ENCODE peak calls at places on chromosomes 4 and X, in five cellular contexts. One of them, this sample, is unnamed.
A peak's percentile ranks its signal among the peaks of the same experiment; 100 is the strongest.

GRCh38 chrX:112826020-112826419 is 14.6 kb downstream of the AMOT start:
- DNase-seq in hepatocyte: no peak
- DNase-seq in PC-3: no peak
- DNase-seq in OCI-LY7: no peak
- DNase-seq in MM.1S: no peak
- DNase-seq in this sample: no peak

GRCh38 chr4:13635281-13635799 is 7.8 kb upstream of the BOD1L1 start:
- DNase-seq in hepatocyte: no peak
- DNase-seq in PC-3: no peak
- DNase-seq in OCI-LY7: no peak
- DNase-seq in MM.1S: no peak
- DNase-seq in this sample: no peak

GRCh38 chr4:176013466-176014247 is 52.0 kb upstream of the WDR17 start:
- DNase-seq in hepatocyte: no peak
- DNase-seq in PC-3: no peak
- DNase-seq in OCI-LY7: peak; percentile 79
- DNase-seq in MM.1S: peak; percentile 21
- DNase-seq in this sample: no peak

GRCh38 chrX:9899640-9900075 is 67.5 kb upstream of the CLDN34 start:
- DNase-seq in hepatocyte: no peak
- DNase-seq in PC-3: no peak
- DNase-seq in OCI-LY7: no peak
- DNase-seq in MM.1S: no peak
- DNase-seq in this sample: no peak

GRCh38 chr4:1413687-1414479 is 7.6 kb upstream of the NKX1-1 start:
- DNase-seq in hepatocyte: no peak
- DNase-seq in PC-3: no peak
- DNase-seq in OCI-LY7: no peak
- DNase-seq in MM.1S: no peak
- DNase-seq in this sample: peak; percentile 57

GRCh38 chrX:9912341-9912740 is 54.8 kb upstream of the CLDN34 start:
- DNase-seq in hepatocyte: no peak
- DNase-seq in PC-3: no peak
- DNase-seq in OCI-LY7: no peak
- DNase-seq in MM.1S: no peak
- DNase-seq in this sample: peak; percentile 51

GRCh38 chr4:2487632-2488031 is 18.7 kb downstream of the RNF4 start:
- DNase-seq in hepatocyte: no peak
- DNase-seq in PC-3: no peak
- DNase-seq in OCI-LY7: no peak
- DNase-seq in MM.1S: peak; percentile 72
- DNase-seq in this sample: no peak

GRCh38 chrX:40245411-40246140 is 147.8 kb upstream of the BCOR start:
- DNase-seq in hepatocyte: peak; percentile 28
- DNase-seq in PC-3: no peak
- DNase-seq in OCI-LY7: no peak
- DNase-seq in MM.1S: no peak
- DNase-seq in this sample: no peak

GRCh38 chr4:61200991-61201526 is 933 bp downstream of the ADGRL3 start:
- DNase-seq in hepatocyte: peak; percentile 53
- DNase-seq in PC-3: peak; percentile 14
- DNase-seq in OCI-LY7: no peak
- DNase-seq in MM.1S: no peak
- DNase-seq in this sample: peak; percentile 74

GRCh38 chr4:125322363-125322730 is 7.6 kb downstream of the FAT4 start:
- DNase-seq in hepatocyte: no peak
- DNase-seq in PC-3: peak; percentile 19
- DNase-seq in OCI-LY7: no peak
- DNase-seq in MM.1S: no peak
- DNase-seq in this sample: no peak

GRCh38 chr4:70746179-70746839 is 24.5 kb downstream of the RUFY3 start:
- DNase-seq in hepatocyte: peak; percentile 12
- DNase-seq in PC-3: no peak
- DNase-seq in OCI-LY7: no peak
- DNase-seq in MM.1S: no peak
- DNase-seq in this sample: no peak

GRCh38 chr4:10380695-10381094 is 76.5 kb downstream of the ZNF518B start:
- DNase-seq in hepatocyte: no peak
- DNase-seq in PC-3: no peak
- DNase-seq in OCI-LY7: no peak
- DNase-seq in MM.1S: no peak
- DNase-seq in this sample: no peak

GRCh38 chrX:116111497-116111896 is 59.0 kb upstream of the AGTR2 start:
- DNase-seq in hepatocyte: no peak
- DNase-seq in PC-3: no peak
- DNase-seq in OCI-LY7: no peak
- DNase-seq in MM.1S: no peak
- DNase-seq in this sample: no peak

GRCh38 chr4:12926189-12927066 is 557.7 kb downstream of the RAB28 start:
- DNase-seq in hepatocyte: no peak
- DNase-seq in PC-3: no peak
- DNase-seq in OCI-LY7: no peak
- DNase-seq in MM.1S: peak; percentile 39
- DNase-seq in this sample: no peak

GRCh38 chrX:12951590-12951965 is 23.3 kb upstream of the TMSB4X start:
- DNase-seq in hepatocyte: no peak
- DNase-seq in PC-3: no peak
- DNase-seq in OCI-LY7: peak; percentile 52
- DNase-seq in MM.1S: no peak
- DNase-seq in this sample: no peak

GRCh38 chrX:13290891-13291614 is 28.8 kb downstream of the ATXN3L start:
- DNase-seq in hepatocyte: no peak
- DNase-seq in PC-3: no peak
- DNase-seq in OCI-LY7: no peak
- DNase-seq in MM.1S: no peak
- DNase-seq in this sample: no peak

GRCh38 chr4:40070387-40070786 is 13.7 kb downstream of the N4BP2 start:
- DNase-seq in hepatocyte: no peak
- DNase-seq in PC-3: no peak
- DNase-seq in OCI-LY7: no peak
- DNase-seq in MM.1S: no peak
- DNase-seq in this sample: no peak

GRCh38 chrX:54419559-54420302 is 20.5 kb upstream of the TSR2 start:
- DNase-seq in hepatocyte: no peak
- DNase-seq in PC-3: no peak
- DNase-seq in OCI-LY7: no peak
- DNase-seq in MM.1S: no peak
- DNase-seq in this sample: no peak

GRCh38 chr4:2860391-2861348 is 17.0 kb downstream of the ADD1 start:
- DNase-seq in hepatocyte: no peak
- DNase-seq in PC-3: no peak
- DNase-seq in OCI-LY7: no peak
- DNase-seq in MM.1S: no peak
- DNase-seq in this sample: peak; percentile 71

GRCh38 chr4:40915318-40916217 is 165.8 kb downstream of the NSUN7 start:
- DNase-seq in hepatocyte: no peak
- DNase-seq in PC-3: no peak
- DNase-seq in OCI-LY7: no peak
- DNase-seq in MM.1S: no peak
- DNase-seq in this sample: no peak

GRCh38 chrX:46873746-46874145 is 36.9 kb downstream of the RP2 start:
- DNase-seq in hepatocyte: no peak
- DNase-seq in PC-3: no peak
- DNase-seq in OCI-LY7: no peak
- DNase-seq in MM.1S: no peak
- DNase-seq in this sample: peak; percentile 18

GRCh38 chr4:164956766-164957643 is 20.5 kb downstream of the TRIM61 start:
- DNase-seq in hepatocyte: peak; percentile 90
- DNase-seq in PC-3: peak; percentile 55
- DNase-seq in OCI-LY7: peak; percentile 93
- DNase-seq in MM.1S: peak; percentile 92
- DNase-seq in this sample: peak; percentile 71

GRCh38 chr4:72631296-72631695 is 62.3 kb upstream of the ADAMTS3 start:
- DNase-seq in hepatocyte: peak; percentile 32
- DNase-seq in PC-3: peak; percentile 95
- DNase-seq in OCI-LY7: no peak
- DNase-seq in MM.1S: no peak
- DNase-seq in this sample: no peak

GRCh38 chr4:71268156-71268555 is 70.7 kb upstream of the SLC4A4 start:
- DNase-seq in hepatocyte: no peak
- DNase-seq in PC-3: peak; percentile 15
- DNase-seq in OCI-LY7: no peak
- DNase-seq in MM.1S: no peak
- DNase-seq in this sample: no peak

DNA sequence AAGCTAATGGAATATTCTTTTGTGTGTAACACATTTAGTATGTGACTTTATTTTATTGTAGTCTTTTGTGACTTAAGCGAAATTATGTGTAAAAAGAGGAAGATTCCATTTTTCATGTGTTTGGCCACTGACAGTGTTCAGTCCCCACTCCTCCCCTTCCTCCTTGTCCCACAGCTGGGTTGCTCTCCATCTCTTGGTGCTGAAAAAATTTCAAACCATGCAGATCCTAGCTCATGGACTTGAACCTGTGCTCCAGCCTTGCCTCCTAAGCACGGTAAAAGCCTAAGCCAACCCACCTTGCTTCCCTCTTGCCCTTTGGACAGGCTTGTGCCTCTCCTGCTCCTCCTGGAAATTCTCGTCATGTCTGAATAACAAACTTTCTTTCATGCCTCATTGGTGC is 2008.5 kb upstream of the TENM3 start:
- DNase-seq in hepatocyte: no peak
- DNase-seq in PC-3: no peak
- DNase-seq in OCI-LY7: no peak
- DNase-seq in MM.1S: no peak
- DNase-seq in this sample: peak; percentile 26
- TF ChIP-seq EZH2phosphoT487 in hepatocyte: no peak
- TF ChIP-seq EZH2phosphoT487 in PC-3: no peak
- TF ChIP-seq EZH2phosphoT487 in OCI-LY7: no peak
- TF ChIP-seq EZH2phosphoT487 in MM.1S: no peak
- TF ChIP-seq EZH2phosphoT487 in this sample: no peak

GRCh38 chrX:76550016-76550415 is 122.5 kb downstream of the MAGEE1 start:
- DNase-seq in hepatocyte: no peak
- DNase-seq in PC-3: no peak
- DNase-seq in OCI-LY7: no peak
- DNase-seq in MM.1S: peak; percentile 19
- DNase-seq in this sample: no peak
- TF ChIP-seq EZH2phosphoT487 in hepatocyte: no peak
- TF ChIP-seq EZH2phosphoT487 in PC-3: no peak
- TF ChIP-seq EZH2phosphoT487 in OCI-LY7: no peak
- TF ChIP-seq EZH2phosphoT487 in MM.1S: no peak
- TF ChIP-seq EZH2phosphoT487 in this sample: no peak

GRCh38 chr4:88012652-88013051 is 5.2 kb downstream of the PKD2 start:
- DNase-seq in hepatocyte: no peak
- DNase-seq in PC-3: no peak
- DNase-seq in OCI-LY7: peak; percentile 40
- DNase-seq in MM.1S: no peak
- DNase-seq in this sample: no peak

GRCh38 chr4:88008624-88009235 is 1.3 kb downstream of the PKD2 start:
- DNase-seq in hepatocyte: no peak
- DNase-seq in PC-3: peak; percentile 4
- DNase-seq in OCI-LY7: no peak
- DNase-seq in MM.1S: no peak
- DNase-seq in this sample: no peak

GRCh38 chr4:88008133-88008621 is 742 bp downstream of the PKD2 start:
- DNase-seq in hepatocyte: peak; percentile 67
- DNase-seq in PC-3: peak; percentile 35
- DNase-seq in OCI-LY7: peak; percentile 37
- DNase-seq in MM.1S: peak; percentile 43
- DNase-seq in this sample: peak; percentile 86

GRCh38 chr4:88009871-88010270 is 2.4 kb downstream of the PKD2 start:
- DNase-seq in hepatocyte: no peak
- DNase-seq in PC-3: no peak
- DNase-seq in OCI-LY7: no peak
- DNase-seq in MM.1S: no peak
- DNase-seq in this sample: no peak

GRCh38 chr4:88010921-88011320 is 3.5 kb downstream of the PKD2 start:
- DNase-seq in hepatocyte: no peak
- DNase-seq in PC-3: no peak
- DNase-seq in OCI-LY7: no peak
- DNase-seq in MM.1S: no peak
- DNase-seq in this sample: no peak
- TF ChIP-seq EZH2phosphoT487 in hepatocyte: no peak
- TF ChIP-seq EZH2phosphoT487 in PC-3: no peak
- TF ChIP-seq EZH2phosphoT487 in OCI-LY7: no peak
- TF ChIP-seq EZH2phosphoT487 in MM.1S: no peak
- TF ChIP-seq EZH2phosphoT487 in this sample: no peak

DNA sequence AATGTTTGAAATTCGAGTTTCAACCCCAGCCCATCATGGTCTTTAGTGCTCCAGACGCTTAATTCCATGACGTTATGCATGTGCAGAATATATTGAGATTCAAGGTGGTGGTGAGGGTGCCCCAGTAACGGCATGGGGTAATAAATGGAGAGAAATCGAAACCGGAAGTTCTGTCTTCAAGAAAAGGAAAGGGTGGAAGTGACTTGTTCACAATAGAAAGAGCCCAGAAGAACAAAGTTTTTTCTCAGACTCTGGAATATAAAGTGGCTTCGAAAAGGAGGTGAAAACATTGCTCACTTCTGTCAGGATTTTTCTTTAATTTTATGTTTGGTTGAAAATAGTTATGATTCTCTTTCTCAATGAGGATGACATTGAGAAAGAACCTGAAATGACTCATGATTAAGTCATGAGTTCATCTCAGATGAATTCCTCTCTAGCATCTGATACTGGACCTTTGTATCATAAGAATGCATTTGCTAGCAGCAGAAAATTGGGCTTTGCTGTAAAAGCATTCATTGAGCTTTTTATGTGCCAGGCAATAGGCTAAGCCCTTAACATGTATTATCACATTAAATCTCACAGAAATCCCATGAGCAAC is 798 bp upstream of the DDX60L start:
- DNase-seq in hepatocyte: peak; percentile 32
- DNase-seq in PC-3: peak; percentile 82
- DNase-seq in OCI-LY7: peak; percentile 4
- DNase-seq in MM.1S: peak; percentile 55
- DNase-seq in this sample: no peak
- TF ChIP-seq EZH2phosphoT487 in hepatocyte: no peak
- TF ChIP-seq EZH2phosphoT487 in PC-3: no peak
- TF ChIP-seq EZH2phosphoT487 in OCI-LY7: no peak
- TF ChIP-seq EZH2phosphoT487 in MM.1S: no peak
- TF ChIP-seq EZH2phosphoT487 in this sample: no peak

GRCh38 chr4:76749361-76749760 is 148.6 kb downstream of the SOWAHB start:
- DNase-seq in hepatocyte: no peak
- DNase-seq in PC-3: no peak
- DNase-seq in OCI-LY7: no peak
- DNase-seq in MM.1S: no peak
- DNase-seq in this sample: no peak

GRCh38 chr4:76750716-76751115 is 147.2 kb downstream of the SOWAHB start:
- DNase-seq in hepatocyte: no peak
- DNase-seq in PC-3: no peak
- DNase-seq in OCI-LY7: no peak
- DNase-seq in MM.1S: no peak
- DNase-seq in this sample: no peak

GRCh38 chr4:76748649-76749048 is 149.3 kb downstream of the SOWAHB start:
- DNase-seq in hepatocyte: peak; percentile 56
- DNase-seq in PC-3: peak; percentile 49
- DNase-seq in OCI-LY7: peak; percentile 9
- DNase-seq in MM.1S: peak; percentile 21
- DNase-seq in this sample: peak; percentile 72

GRCh38 chr4:76745264-76745663 is 152.7 kb downstream of the SOWAHB start:
- DNase-seq in hepatocyte: no peak
- DNase-seq in PC-3: no peak
- DNase-seq in OCI-LY7: no peak
- DNase-seq in MM.1S: no peak
- DNase-seq in this sample: no peak

GRCh38 chr4:76747613-76748012 is 150.3 kb downstream of the SOWAHB start:
- DNase-seq in hepatocyte: no peak
- DNase-seq in PC-3: no peak
- DNase-seq in OCI-LY7: no peak
- DNase-seq in MM.1S: no peak
- DNase-seq in this sample: no peak
- TF ChIP-seq EZH2phosphoT487 in hepatocyte: no peak
- TF ChIP-seq EZH2phosphoT487 in PC-3: no peak
- TF ChIP-seq EZH2phosphoT487 in OCI-LY7: no peak
- TF ChIP-seq EZH2phosphoT487 in MM.1S: no peak
- TF ChIP-seq EZH2phosphoT487 in this sample: no peak

This sample was measured in GM23338.